ENCODE peak calls at places on chromosomes 12 and 14, in ten cellular contexts. N is activated CD4-positive, alpha-beta T cell treated with anti-CD3 and anti-CD28 coated beads for 24 hours; O is OCI-LY7; Q is cardiac muscle cell; M is HT1080; P is SHP77 treated with DMSO at 0.1 percent for 48 hours; U is stimulated activated CD4-positive, alpha-beta T cell treated with anti-CD3 and anti-CD28 coated beads, Interleukin-4, amount 100 ng/mL, for 48 hours; J is mucosa of descending colon; D is suprapubic skin; G is activated naive CD8-positive, alpha-beta T cell treated with anti-CD3 and anti-CD28 coated beads, Interleukin-2, amount 50 U/mL, for 24 hours. R is an unnamed sample.

GRCh38 chr14:100389497-100390104 is 66.5 kb downstream of the SLC25A47 start:
- DNase-seq in N (no peak), O (no peak), Q (no peak), M (no peak), P (no peak), U (no peak), J (no peak), D (no peak), G (no peak), R (peak; percentile 57)

GRCh38 chr12:102567031-102567985 is 86.9 kb upstream of the IGF1 start:
- DNase-seq in N (no peak), O (no peak), Q (peak; percentile 52), M (peak; percentile 80), P (no peak), U (no peak), J (no peak), D (no peak), G (no peak), R (no peak)

GRCh38 chr12:76952995-76953394 is 74.2 kb upstream of the CSRP2 start:
- DNase-seq in N (no peak), O (no peak), Q (no peak), M (peak; percentile 28), P (no peak), U (no peak), J (no peak), D (no peak), G (no peak), R (no peak)

GRCh38 chr12:7995266-7995963 is 37.1 kb upstream of the FOXJ2 start:
- DNase-seq in N (peak; percentile 66), O (peak; percentile 88), Q (peak; percentile 89), M (peak; percentile 90), P (no peak), U (peak; percentile 82), J (peak; percentile 82), D (peak; percentile 91), G (peak; percentile 82), R (peak; percentile 77)

GRCh38 chr12:124191024-124191359 is 103.9 kb upstream of the RFLNA start:
- DNase-seq in N (no peak), O (peak; percentile 19), Q (peak; percentile 23), M (peak; percentile 44), P (no peak), U (no peak), J (no peak), D (no peak), G (no peak), R (no peak)

GRCh38 chr12:79121486-79121885 is 256.9 kb downstream of the SYT1 start:
- DNase-seq in N (no peak), O (peak; percentile 6), Q (peak; percentile 7), M (no peak), P (no peak), U (no peak), J (no peak), D (no peak), G (no peak), R (no peak)

GRCh38 chr14:99731536-99732435 is 47.7 kb downstream of the CYP46A1 start:
- DNase-seq in N (no peak), O (no peak), Q (no peak), M (no peak), P (no peak), U (no peak), J (peak; percentile 42), D (peak; percentile 55), G (no peak), R (peak; percentile 11)

GRCh38 chr12:131774576-131774975 is 53.6 kb upstream of the MMP17 start:
- DNase-seq in N (no peak), O (no peak), Q (no peak), M (no peak), P (no peak), U (no peak), J (no peak), D (no peak), G (no peak), R (no peak)

GRCh38 chr12:89358805-89359204 is 6.5 kb upstream of the DUSP6 start:
- DNase-seq in N (no peak), O (no peak), Q (no peak), M (no peak), P (no peak), U (no peak), J (no peak), D (no peak), G (no peak), R (no peak)

GRCh38 chr12:131675126-131676080 is 35.5 kb upstream of the SFSWAP start:
- DNase-seq in N (no peak), O (no peak), Q (no peak), M (no peak), P (no peak), U (no peak), J (no peak), D (no peak), G (no peak), R (no peak)

GRCh38 chr12:131000000-131000486 is 46.3 kb downstream of the ADGRD1 start:
- DNase-seq in N (no peak), O (no peak), Q (no peak), M (no peak), P (no peak), U (no peak), J (no peak), D (no peak), G (no peak), R (no peak)

GRCh38 chr12:107320929-107321618 is 227.7 kb upstream of the CRY1 start:
- DNase-seq in N (peak; percentile 51), O (no peak), Q (peak; percentile 23), M (no peak), P (no peak), U (peak; percentile 61), J (peak; percentile 65), D (no peak), G (peak; percentile 78), R (peak; percentile 31)

GRCh38 chr12:54300732-54301427 is at the start of gene NFE2:
- DNase-seq in N (no peak), O (no peak), Q (peak; percentile 83), M (peak; percentile 70), P (peak; percentile 2), U (peak; percentile 25), J (peak; percentile 72), D (no peak), G (peak; percentile 33), R (peak; percentile 54)

GRCh38 chr12:52442600-52443061 is 8.5 kb upstream of the KRT75 start:
- DNase-seq in N (no peak), O (no peak), Q (peak; percentile 97), M (peak; percentile 85), P (no peak), U (no peak), J (no peak), D (no peak), G (no peak), R (no peak)

GRCh38 chr12:105487961-105488360 is 157.5 kb downstream of the C12orf75 start:
- DNase-seq in N (no peak), O (no peak), Q (no peak), M (no peak), P (no peak), U (no peak), J (no peak), D (no peak), G (no peak), R (no peak)

R was measured in transverse colon.